ENCODE peak calls at places on chromosomes 12 and 14, in eight cellular contexts. One of them, this sample, is unnamed.

GRCh38 chr14:23118506-23119361 is at the start of gene CEBPE:
- DNase-seq in NAMALWA: no peak
- DNase-seq in endothelial cell of umbilical vein: no peak
- DNase-seq in GM04504: no peak
- DNase-seq in GM12865: no peak
- DNase-seq in kidney tubule cell: no peak
- DNase-seq in nucleus accumbens: no peak
- DNase-seq in IMR-90: no peak
- DNase-seq in this sample: no peak

GRCh38 chr14:72608391-72609204 is 285.3 kb downstream of the DPF3 start:
- DNase-seq in endothelial cell of umbilical vein: peak
- DNase-seq in GM04504: peak
- DNase-seq in nucleus accumbens: no peak
- DNase-seq in IMR-90: peak
- DNase-seq in kidney tubule cell: peak
- DNase-seq in NAMALWA: no peak
- DNase-seq in GM12865: no peak
- DNase-seq in this sample: no peak

GRCh38 chr12:75953312-75953906 is 78.2 kb downstream of the PHLDA1 start:
- DNase-seq in kidney tubule cell: peak
- DNase-seq in NAMALWA: no peak
- DNase-seq in nucleus accumbens: no peak
- DNase-seq in endothelial cell of umbilical vein: no peak
- DNase-seq in IMR-90: peak
- DNase-seq in GM04504: peak
- DNase-seq in GM12865: no peak
- DNase-seq in this sample: no peak

GRCh38 chr12:121958521-121959240 is 40.3 kb downstream of the CFAP251 start:
- DNase-seq in nucleus accumbens: no peak
- DNase-seq in NAMALWA: no peak
- DNase-seq in kidney tubule cell: no peak
- DNase-seq in GM04504: no peak
- DNase-seq in IMR-90: peak
- DNase-seq in GM12865: no peak
- DNase-seq in endothelial cell of umbilical vein: no peak
- DNase-seq in this sample: no peak

GRCh38 chr14:57266060-57266459 is 2.6 kb downstream of the EXOC5 start:
- DNase-seq in IMR-90: peak
- DNase-seq in nucleus accumbens: no peak
- DNase-seq in NAMALWA: no peak
- DNase-seq in kidney tubule cell: peak
- DNase-seq in endothelial cell of umbilical vein: peak
- DNase-seq in GM12865: no peak
- DNase-seq in GM04504: no peak
- DNase-seq in this sample: peak

GRCh38 chr14:31024577-31025334 is 693 bp upstream of the AP4S1 start:
- DNase-seq in kidney tubule cell: peak
- DNase-seq in GM04504: no peak
- DNase-seq in NAMALWA: peak
- DNase-seq in nucleus accumbens: no peak
- DNase-seq in endothelial cell of umbilical vein: peak
- DNase-seq in GM12865: no peak
- DNase-seq in IMR-90: peak
- DNase-seq in this sample: peak

GRCh38 chr14:64856528-64857445 is 22.9 kb downstream of the SPTB start:
- DNase-seq in nucleus accumbens: no peak
- DNase-seq in GM12865: no peak
- DNase-seq in NAMALWA: no peak
- DNase-seq in IMR-90: no peak
- DNase-seq in kidney tubule cell: no peak
- DNase-seq in endothelial cell of umbilical vein: no peak
- DNase-seq in GM04504: no peak
- DNase-seq in this sample: no peak

GRCh38 chr12:109461846-109462766 is 15.0 kb downstream of the KCTD10 start:
- DNase-seq in nucleus accumbens: no peak
- DNase-seq in NAMALWA: no peak
- DNase-seq in IMR-90: peak
- DNase-seq in endothelial cell of umbilical vein: peak
- DNase-seq in GM04504: peak
- DNase-seq in kidney tubule cell: peak
- DNase-seq in GM12865: no peak
- DNase-seq in this sample: peak

GRCh38 chr12:90940872-90941499 is 14.0 kb downstream of the CCER1 start:
- DNase-seq in nucleus accumbens: no peak
- DNase-seq in IMR-90: peak
- DNase-seq in GM12865: peak
- DNase-seq in endothelial cell of umbilical vein: peak
- DNase-seq in NAMALWA: peak
- DNase-seq in kidney tubule cell: peak
- DNase-seq in GM04504: no peak
- DNase-seq in this sample: peak

GRCh38 chr12:79058342-79058741 is 193.8 kb downstream of the SYT1 start:
- DNase-seq in endothelial cell of umbilical vein: peak
- DNase-seq in nucleus accumbens: no peak
- DNase-seq in kidney tubule cell: peak
- DNase-seq in GM12865: no peak
- DNase-seq in NAMALWA: no peak
- DNase-seq in GM04504: no peak
- DNase-seq in IMR-90: peak
- DNase-seq in this sample: peak

GRCh38 chr12:46516933-46517578 is 144.5 kb upstream of the SLC38A2 start:
- DNase-seq in nucleus accumbens: no peak
- DNase-seq in endothelial cell of umbilical vein: no peak
- DNase-seq in kidney tubule cell: no peak
- DNase-seq in GM04504: no peak
- DNase-seq in IMR-90: no peak
- DNase-seq in GM12865: peak
- DNase-seq in NAMALWA: no peak
- DNase-seq in this sample: no peak

GRCh38 chr12:9843416-9843815 is 16.1 kb downstream of the KLRF1 start:
- DNase-seq in GM04504: no peak
- DNase-seq in kidney tubule cell: no peak
- DNase-seq in nucleus accumbens: no peak
- DNase-seq in GM12865: no peak
- DNase-seq in IMR-90: no peak
- DNase-seq in endothelial cell of umbilical vein: no peak
- DNase-seq in NAMALWA: no peak
- DNase-seq in this sample: no peak

GRCh38 chr12:49339464-49339861 is 2.5 kb upstream of the C1QL4 start:
- DNase-seq in endothelial cell of umbilical vein: no peak
- DNase-seq in GM12865: no peak
- DNase-seq in NAMALWA: no peak
- DNase-seq in GM04504: no peak
- DNase-seq in IMR-90: no peak
- DNase-seq in kidney tubule cell: no peak
- DNase-seq in nucleus accumbens: no peak
- DNase-seq in this sample: no peak

GRCh38 chr14:105205718-105206208 is 24.7 kb upstream of the NUDT14 start:
- DNase-seq in GM12865: no peak
- DNase-seq in GM04504: no peak
- DNase-seq in IMR-90: no peak
- DNase-seq in NAMALWA: no peak
- DNase-seq in endothelial cell of umbilical vein: no peak
- DNase-seq in kidney tubule cell: no peak
- DNase-seq in nucleus accumbens: no peak
- DNase-seq in this sample: no peak

GRCh38 chr12:62933220-62933870 is 1.6 kb downstream of the PPM1H start:
- DNase-seq in GM04504: no peak
- DNase-seq in IMR-90: no peak
- DNase-seq in NAMALWA: no peak
- DNase-seq in endothelial cell of umbilical vein: peak
- DNase-seq in nucleus accumbens: peak
- DNase-seq in GM12865: no peak
- DNase-seq in kidney tubule cell: peak
- DNase-seq in this sample: no peak

GRCh38 chr12:109765493-109765810 is 51.8 kb downstream of the FAM222A start:
- DNase-seq in GM04504: no peak
- DNase-seq in NAMALWA: no peak
- DNase-seq in IMR-90: no peak
- DNase-seq in endothelial cell of umbilical vein: no peak
- DNase-seq in nucleus accumbens: no peak
- DNase-seq in kidney tubule cell: no peak
- DNase-seq in GM12865: no peak
- DNase-seq in this sample: no peak

GRCh38 chr14:103028161-103028767 is 29.1 kb downstream of the CDC42BPB start:
- DNase-seq in nucleus accumbens: no peak
- DNase-seq in GM12865: peak
- DNase-seq in kidney tubule cell: peak
- DNase-seq in IMR-90: no peak
- DNase-seq in GM04504: no peak
- DNase-seq in endothelial cell of umbilical vein: no peak
- DNase-seq in NAMALWA: no peak
- DNase-seq in this sample: no peak

GRCh38 chr12:91562476-91562875 is 379.9 kb upstream of the DCN start:
- DNase-seq in GM12865: peak
- DNase-seq in NAMALWA: peak
- DNase-seq in nucleus accumbens: no peak
- DNase-seq in GM04504: no peak
- DNase-seq in IMR-90: peak
- DNase-seq in kidney tubule cell: peak
- DNase-seq in endothelial cell of umbilical vein: no peak
- DNase-seq in this sample: no peak

GRCh38 chr12:24728826-24729225 is 220.1 kb downstream of the BCAT1 start:
- DNase-seq in kidney tubule cell: no peak
- DNase-seq in IMR-90: no peak
- DNase-seq in GM04504: no peak
- DNase-seq in NAMALWA: no peak
- DNase-seq in endothelial cell of umbilical vein: no peak
- DNase-seq in nucleus accumbens: no peak
- DNase-seq in GM12865: no peak
- DNase-seq in this sample: no peak

GRCh38 chr14:77498984-77499527 is 440 bp upstream of the ISM2 start:
- DNase-seq in GM04504: no peak
- DNase-seq in kidney tubule cell: no peak
- DNase-seq in NAMALWA: no peak
- DNase-seq in IMR-90: no peak
- DNase-seq in GM12865: no peak
- DNase-seq in endothelial cell of umbilical vein: no peak
- DNase-seq in nucleus accumbens: no peak
- DNase-seq in this sample: no peak

GRCh38 chr14:69877492-69877891 is 1.7 kb upstream of the SMOC1 start:
- DNase-seq in IMR-90: peak
- DNase-seq in NAMALWA: peak
- DNase-seq in kidney tubule cell: peak
- DNase-seq in nucleus accumbens: no peak
- DNase-seq in GM12865: peak
- DNase-seq in endothelial cell of umbilical vein: peak
- DNase-seq in GM04504: no peak
- DNase-seq in this sample: peak

GRCh38 chr14:96052541-96053105 is 13.5 kb downstream of the C14orf132 start:
- DNase-seq in GM04504: no peak
- DNase-seq in kidney tubule cell: no peak
- DNase-seq in GM12865: no peak
- DNase-seq in IMR-90: peak
- DNase-seq in endothelial cell of umbilical vein: no peak
- DNase-seq in nucleus accumbens: no peak
- DNase-seq in NAMALWA: no peak
- DNase-seq in this sample: no peak

GRCh38 chr12:25131270-25131669 is 63.7 kb downstream of the DNAI7 start:
- DNase-seq in NAMALWA: no peak
- DNase-seq in nucleus accumbens: no peak
- DNase-seq in GM04504: no peak
- DNase-seq in endothelial cell of umbilical vein: no peak
- DNase-seq in IMR-90: no peak
- DNase-seq in kidney tubule cell: no peak
- DNase-seq in GM12865: no peak
- DNase-seq in this sample: no peak

GRCh38 chr12:11727133-11727664 is 77.7 kb downstream of the ETV6 start:
- DNase-seq in GM12865: peak
- DNase-seq in nucleus accumbens: no peak
- DNase-seq in kidney tubule cell: no peak
- DNase-seq in GM04504: no peak
- DNase-seq in endothelial cell of umbilical vein: no peak
- DNase-seq in IMR-90: no peak
- DNase-seq in NAMALWA: peak
- DNase-seq in this sample: no peak

GRCh38 chr12:49296034-49296835 is 1.3 kb downstream of the PRPH start:
- DNase-seq in kidney tubule cell: peak
- DNase-seq in nucleus accumbens: no peak
- DNase-seq in IMR-90: no peak
- DNase-seq in endothelial cell of umbilical vein: no peak
- DNase-seq in GM04504: no peak
- DNase-seq in NAMALWA: peak
- DNase-seq in GM12865: peak
- DNase-seq in this sample: peak

GRCh38 chr14:23366163-23366921 is 1.4 kb upstream of the EFS start:
- DNase-seq in kidney tubule cell: no peak
- DNase-seq in GM12865: no peak
- DNase-seq in nucleus accumbens: peak
- DNase-seq in endothelial cell of umbilical vein: no peak
- DNase-seq in IMR-90: peak
- DNase-seq in GM04504: no peak
- DNase-seq in NAMALWA: no peak
- DNase-seq in this sample: no peak

GRCh38 chr12:30794591-30795409 is 40.0 kb upstream of the CAPRIN2 start:
- DNase-seq in kidney tubule cell: peak
- DNase-seq in endothelial cell of umbilical vein: peak
- DNase-seq in GM04504: peak
- DNase-seq in nucleus accumbens: no peak
- DNase-seq in IMR-90: peak
- DNase-seq in NAMALWA: no peak
- DNase-seq in GM12865: no peak
- DNase-seq in this sample: peak

GRCh38 chr14:58755026-58755929 is 117.5 kb downstream of the DACT1 start:
- DNase-seq in IMR-90: no peak
- DNase-seq in nucleus accumbens: no peak
- DNase-seq in endothelial cell of umbilical vein: no peak
- DNase-seq in GM12865: no peak
- DNase-seq in NAMALWA: no peak
- DNase-seq in kidney tubule cell: peak
- DNase-seq in GM04504: no peak
- DNase-seq in this sample: no peak

GRCh38 chr14:53791116-53791515 is 165.5 kb downstream of the BMP4 start:
- DNase-seq in GM12865: no peak
- DNase-seq in nucleus accumbens: no peak
- DNase-seq in IMR-90: no peak
- DNase-seq in NAMALWA: no peak
- DNase-seq in kidney tubule cell: peak
- DNase-seq in endothelial cell of umbilical vein: no peak
- DNase-seq in GM04504: no peak
- DNase-seq in this sample: no peak

GRCh38 chr14:68784298-68784910 is 8.5 kb downstream of the ZFP36L1 start:
- DNase-seq in IMR-90: no peak
- DNase-seq in GM12865: peak
- DNase-seq in kidney tubule cell: peak
- DNase-seq in GM04504: no peak
- DNase-seq in nucleus accumbens: no peak
- DNase-seq in NAMALWA: no peak
- DNase-seq in endothelial cell of umbilical vein: peak
- DNase-seq in this sample: peak

GRCh38 chr14:91078095-91078737 is 17.8 kb upstream of the RPS6KA5 start:
- DNase-seq in GM12865: peak
- DNase-seq in kidney tubule cell: no peak
- DNase-seq in NAMALWA: no peak
- DNase-seq in nucleus accumbens: no peak
- DNase-seq in GM04504: no peak
- DNase-seq in endothelial cell of umbilical vein: no peak
- DNase-seq in IMR-90: no peak
- DNase-seq in this sample: no peak

GRCh38 chr14:101017209-101017608 is 113.7 kb upstream of the RTL1 start:
- DNase-seq in GM12865: no peak
- DNase-seq in IMR-90: peak
- DNase-seq in kidney tubule cell: no peak
- DNase-seq in nucleus accumbens: no peak
- DNase-seq in GM04504: peak
- DNase-seq in endothelial cell of umbilical vein: no peak
- DNase-seq in NAMALWA: no peak
- DNase-seq in this sample: no peak

GRCh38 chr14:104134061-104134965 is 4.1 kb upstream of the KIF26A start:
- DNase-seq in nucleus accumbens: no peak
- DNase-seq in kidney tubule cell: no peak
- DNase-seq in GM04504: no peak
- DNase-seq in endothelial cell of umbilical vein: no peak
- DNase-seq in IMR-90: no peak
- DNase-seq in NAMALWA: no peak
- DNase-seq in GM12865: no peak
- DNase-seq in this sample: no peak

GRCh38 chr14:31449971-31450610 is 7.2 kb downstream of the DTD2 start:
- DNase-seq in endothelial cell of umbilical vein: peak
- DNase-seq in GM04504: peak
- DNase-seq in NAMALWA: peak
- DNase-seq in IMR-90: peak
- DNase-seq in GM12865: peak
- DNase-seq in nucleus accumbens: no peak
- DNase-seq in kidney tubule cell: peak
- DNase-seq in this sample: peak

This sample was measured in lung microvascular endothelial cell.